ENCODE peak calls at places on chromosomes 2 and 18, in nine cellular contexts. A is adrenal gland, K is hepatocyte, Y is Calu3, F is HCT116, D is BJ, M is B cell, V is cardiac muscle cell, T is retinal pigment epithelial cell. Q is an unnamed sample.

GRCh38 chr18:35581555-35582309 is at the start of gene GALNT1:
- DNase-seq in K (peak), M (peak), A (peak), D (no peak), F (no peak), Y (no peak), V (peak), T (no peak), Q (peak)

GRCh38 chr2:137980459-137980858 is 16.2 kb downstream of the HNMT start:
- DNase-seq in M (no peak), V (peak), A (no peak), F (no peak), K (no peak), T (no peak), D (no peak), Y (no peak), Q (no peak)

GRCh38 chr2:190277234-190278112 is 42.2 kb downstream of the HIBCH start:
- DNase-seq in A (no peak), V (peak), M (no peak), K (peak), T (no peak), Y (no peak), D (no peak), F (peak), Q (no peak)

GRCh38 chr2:121721926-121722325 is 14.7 kb downstream of the NIFK start:
- DNase-seq in A (no peak), F (no peak), D (peak), T (no peak), V (peak), K (no peak), Y (no peak), M (no peak), Q (no peak)

GRCh38 chr18:44887227-44887631 is 206.5 kb downstream of the SETBP1 start:
- DNase-seq in D (no peak), M (no peak), T (no peak), F (no peak), K (peak), A (no peak), V (peak), Y (peak), Q (no peak)

GRCh38 chr2:28355521-28356094 is 37.0 kb upstream of the FOSL2 start:
- DNase-seq in K (peak), A (peak), T (no peak), V (peak), D (no peak), Y (peak), M (no peak), F (no peak), Q (no peak)

GRCh38 chr2:120818441-120818920 is 82.8 kb downstream of the GLI2 start:
- DNase-seq in T (no peak), V (peak), A (peak), M (no peak), D (peak), F (no peak), Y (no peak), K (no peak), Q (no peak)

GRCh38 chr2:71608441-71608840 is 155.1 kb downstream of the DYSF start:
- DNase-seq in M (no peak), D (no peak), K (no peak), Y (no peak), T (no peak), F (no peak), V (no peak), A (peak), Q (peak)

GRCh38 chr18:75124967-75125358 is 84.0 kb downstream of the PTGR3 start:
- DNase-seq in V (no peak), M (no peak), K (no peak), F (no peak), Y (no peak), D (no peak), T (no peak), A (no peak), Q (no peak)

GRCh38 chr18:23225518-23225917 is 90.2 kb downstream of the CABLES1 start:
- DNase-seq in M (no peak), K (peak), F (no peak), V (peak), Y (no peak), T (peak), D (peak), A (peak), Q (no peak)

GRCh38 chr2:159209341-159210306 is 76.9 kb downstream of the WDSUB1 start:
- DNase-seq in M (peak), V (no peak), K (no peak), F (no peak), D (no peak), Y (no peak), T (no peak), A (no peak), Q (no peak)

GRCh38 chr2:237602409-237602808 is 11.9 kb upstream of the RAB17 start:
- DNase-seq in D (no peak), M (no peak), V (no peak), T (no peak), A (no peak), F (no peak), K (no peak), Y (no peak), Q (no peak)

GRCh38 chr2:237603718-237604362 is 13.3 kb upstream of the RAB17 start:
- DNase-seq in T (no peak), A (no peak), D (no peak), V (peak), M (peak), F (no peak), Y (no peak), K (no peak), Q (no peak)

GRCh38 chr2:237604391-237604790 is 13.9 kb upstream of the RAB17 start:
- DNase-seq in Y (no peak), D (no peak), M (no peak), T (no peak), K (no peak), F (no peak), V (no peak), A (no peak), Q (no peak)

GRCh38 chr2:237603049-237603717 is 12.6 kb upstream of the RAB17 start:
- DNase-seq in Y (no peak), K (no peak), D (no peak), F (no peak), M (no peak), A (no peak), V (no peak), T (no peak), Q (no peak)

GRCh38 chr2:237604960-237605359 is 14.4 kb upstream of the RAB17 start:
- DNase-seq in F (peak), Y (peak), V (peak), D (no peak), M (no peak), K (no peak), T (no peak), A (no peak), Q (no peak)
- TF ChIP-seq CTCF in F (peak), Y (peak), V (peak), D (peak), M (no peak), K (peak), T (peak), A (no peak), Q (no peak)

GRCh38 chr18:36579311-36579710 is 249.5 kb downstream of the TPGS2 start:
- DNase-seq in F (no peak), D (no peak), V (peak), Y (no peak), K (no peak), M (no peak), A (no peak), T (no peak), Q (no peak)

GRCh38 chr18:36580266-36580665 is 248.5 kb downstream of the TPGS2 start:
- DNase-seq in D (no peak), Y (no peak), T (no peak), F (no peak), K (no peak), M (no peak), A (peak), V (peak), Q (no peak)

GRCh38 chr18:36578871-36579270 is 249.9 kb downstream of the TPGS2 start:
- DNase-seq in F (no peak), A (peak), K (no peak), T (no peak), Y (no peak), M (no peak), V (peak), D (peak), Q (no peak)

GRCh38 chr18:36580874-36581750 is 247.7 kb downstream of the TPGS2 start:
- DNase-seq in D (peak), T (no peak), Y (no peak), F (no peak), M (no peak), A (peak), V (peak), K (no peak), Q (no peak)

GRCh38 chr18:36583155-36583745 is 245.6 kb downstream of the TPGS2 start:
- DNase-seq in Y (no peak), D (no peak), K (no peak), A (no peak), T (no peak), V (peak), F (no peak), M (no peak), Q (no peak)
- TF ChIP-seq CTCF in Y (no peak), D (no peak), K (no peak), A (no peak), T (no peak), V (no peak), F (no peak), M (no peak), Q (no peak)

DNA sequence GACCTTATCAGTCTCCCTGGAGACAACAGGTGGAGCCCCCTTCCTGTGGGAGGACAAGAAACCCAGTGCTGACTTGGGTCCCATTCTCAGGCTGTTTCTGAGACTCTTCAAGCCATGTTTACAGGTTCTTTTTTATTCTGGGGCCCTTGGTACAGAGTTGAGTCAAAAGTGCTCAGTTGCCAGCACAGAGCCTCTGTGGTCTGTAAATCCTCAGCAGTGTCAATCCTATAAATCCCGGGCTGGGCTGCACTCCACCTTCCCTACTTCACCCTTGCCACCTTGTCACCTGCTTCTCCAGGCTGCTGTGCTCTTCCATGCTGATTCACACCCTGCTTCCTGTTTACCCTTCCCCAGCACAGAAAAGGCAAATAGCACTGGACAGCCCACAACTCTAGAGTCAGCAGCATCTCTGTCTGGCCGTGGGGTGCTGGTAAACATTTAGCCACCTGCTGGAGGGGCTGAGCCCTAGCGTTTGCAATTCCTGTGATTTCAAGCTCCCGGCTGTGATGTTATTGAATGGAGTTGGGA is 74.7 kb downstream of the TNFRSF11A start:
- DNase-seq in F (no peak), A (no peak), D (no peak), Y (peak), K (peak), T (no peak), V (no peak), M (no peak), Q (no peak)
- TF ChIP-seq CTCF in F (peak), A (no peak), D (no peak), Y (peak), K (peak), T (peak), V (peak), M (no peak), Q (no peak)

GRCh38 chr2:112257575-112257974 is 2.7 kb upstream of the ZC3H8 start:
- DNase-seq in F (no peak), A (no peak), K (no peak), Y (no peak), D (no peak), T (no peak), M (no peak), V (no peak), Q (no peak)

GRCh38 chr2:112253261-112253807 is 1.5 kb downstream of the ZC3H8 start:
- DNase-seq in M (no peak), K (no peak), V (no peak), T (no peak), Y (no peak), D (no peak), F (no peak), A (no peak), Q (no peak)

GRCh38 chr2:112256654-112257053 is 1.8 kb upstream of the ZC3H8 start:
- DNase-seq in A (no peak), M (no peak), T (no peak), Y (no peak), F (no peak), D (no peak), V (no peak), K (no peak), Q (no peak)

GRCh38 chr2:112255875-112256274 is 1.0 kb upstream of the ZC3H8 start:
- DNase-seq in V (no peak), Y (no peak), A (no peak), T (no peak), D (no peak), F (no peak), K (no peak), M (no peak), Q (no peak)

DNA sequence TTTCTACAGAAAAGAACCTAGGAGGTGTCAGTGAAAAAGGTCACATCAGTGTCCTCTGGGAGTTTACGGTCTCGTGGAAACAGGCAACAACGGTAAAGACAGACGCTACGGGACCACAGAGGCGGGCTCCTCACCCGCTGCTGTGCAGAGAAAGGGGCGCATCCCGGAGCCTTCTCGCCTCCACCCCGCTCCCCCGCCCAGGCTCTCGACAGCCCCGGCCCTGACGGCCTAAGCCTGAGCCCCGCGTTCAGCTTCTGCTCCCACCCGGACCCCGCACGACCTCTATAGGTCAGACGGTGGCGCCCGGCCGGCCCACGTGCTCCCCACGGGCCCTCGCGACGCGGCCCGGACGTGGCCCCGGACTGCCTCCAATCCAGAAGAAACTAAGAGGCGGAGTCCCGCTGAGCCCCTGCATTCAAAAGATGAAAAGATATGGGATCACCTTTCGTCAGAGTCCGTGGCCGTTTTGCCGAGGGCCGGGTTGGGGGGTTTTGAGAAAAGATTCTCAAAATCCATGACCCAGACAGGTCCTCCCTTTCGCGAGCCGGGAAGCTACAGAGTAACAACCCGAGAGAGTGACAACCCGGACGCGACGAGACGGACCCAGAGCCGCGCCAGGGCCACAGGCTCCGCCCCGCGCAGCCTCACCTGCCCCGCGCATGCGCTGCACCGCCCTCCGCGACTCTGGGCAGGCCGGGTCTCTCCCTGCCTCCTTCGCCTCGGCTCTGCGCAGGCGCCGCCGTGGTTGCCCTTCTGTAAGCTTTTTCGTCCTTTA is at the start of gene ZC3H8:
- DNase-seq in K (peak), A (peak), T (peak), D (peak), M (peak), V (peak), Y (peak), F (peak), Q (peak)
- TF ChIP-seq CTCF in K (no peak), A (no peak), T (no peak), D (no peak), M (no peak), V (no peak), Y (peak), F (no peak), Q (no peak)

GRCh38 chr2:16620590-16620989 is 45.0 kb downstream of the CYRIA start:
- DNase-seq in T (no peak), V (no peak), K (no peak), F (no peak), Y (no peak), A (no peak), D (no peak), M (no peak), Q (no peak)
- TF ChIP-seq CTCF in T (no peak), V (no peak), K (no peak), F (no peak), Y (no peak), A (no peak), D (no peak), M (no peak), Q (no peak)

Q was measured in glutamatergic neuron.